ENCODE peak calls at places on chromosomes 13 and 19, in four cellular contexts. S, I, J and F are unnamed samples.

GRCh38 chr13:29428310-29428991 is 167.0 kb downstream of the SLC7A1 start:
- DNase-seq in S (peak; percentile 65), I (peak; percentile 26), J (no peak), F (no peak)

GRCh38 chr19:19537321-19538048 is 580 bp upstream of the CILP2 start:
- DNase-seq in S (peak; percentile 11), I (no peak), J (no peak), F (no peak)

GRCh38 chr19:33781996-33782395 is 14.7 kb upstream of the KCTD15 start:
- DNase-seq in S (no peak), I (peak; percentile 53), J (no peak), F (no peak)

GRCh38 chr19:4597975-4598671 is 38.6 kb upstream of the SEMA6B start:
- DNase-seq in S (peak; percentile 88), I (peak; percentile 55), J (no peak), F (no peak)

GRCh38 chr13:37685206-37685605 is 86.6 kb upstream of the POSTN start:
- DNase-seq in S (no peak), I (no peak), J (no peak), F (no peak)

GRCh38 chr19:40716031-40716654 is 543 bp downstream of the COQ8B start:
- DNase-seq in S (no peak), I (no peak), J (peak; percentile 61), F (no peak)

GRCh38 chr13:96781141-96781540 is 213.1 kb downstream of the OXGR1 start:
- DNase-seq in S (no peak), I (no peak), J (no peak), F (no peak)

GRCh38 chr13:99935772-99936171 is 35.8 kb downstream of the ZIC5 start:
- DNase-seq in S (peak; percentile 56), I (peak; percentile 36), J (no peak), F (no peak)

GRCh38 chr13:33509642-33510229 is 224.2 kb upstream of the STARD13 start:
- DNase-seq in S (no peak), I (no peak), J (no peak), F (no peak)

GRCh38 chr13:36712785-36713184 is 39.0 kb downstream of the SERTM1 start:
- DNase-seq in S (no peak), I (peak; percentile 44), J (no peak), F (no peak)

GRCh38 chr19:44608391-44608821 is 5.0 kb upstream of the IGSF23 start:
- DNase-seq in S (no peak), I (no peak), J (no peak), F (no peak)

GRCh38 chr13:100129605-100130004 is 40.7 kb downstream of the PCCA start:
- DNase-seq in S (no peak), I (peak; percentile 78), J (no peak), F (no peak)

GRCh38 chr19:11286312-11286974 is 9.5 kb upstream of the TSPAN16 start:
- DNase-seq in S (no peak), I (peak; percentile 32), J (no peak), F (no peak)

GRCh38 chr13:110616103-110617101 is 1.1 kb downstream of the NAXD start:
- DNase-seq in S (peak; percentile 31), I (peak; percentile 62), J (peak; percentile 78), F (no peak)

GRCh38 chr13:108463365-108463764 is 166.0 kb upstream of the MYO16 start:
- DNase-seq in S (no peak), I (no peak), J (no peak), F (no peak)

GRCh38 chr13:113582841-113583631 is 1.5 kb upstream of the TFDP1 start:
- DNase-seq in S (no peak), I (no peak), J (peak; percentile 24), F (peak; percentile 77)

GRCh38 chr19:13974073-13974472 is 21.8 kb downstream of the DCAF15 start:
- DNase-seq in S (peak; percentile 84), I (no peak), J (no peak), F (no peak)

GRCh38 chr19:33674575-33675367 is 53.0 kb downstream of the CHST8 start:
- DNase-seq in S (no peak), I (no peak), J (no peak), F (peak; percentile 78)

GRCh38 chr19:511101-511841 is 4.0 kb downstream of the TPGS1 start:
- DNase-seq in S (peak; percentile 38), I (peak; percentile 74), J (no peak), F (no peak)

GRCh38 chr13:40777166-40777956 is 6.4 kb upstream of the MRPS31 start:
- DNase-seq in S (peak; percentile 28), I (peak; percentile 74), J (no peak), F (peak; percentile 46)

GRCh38 chr19:6268382-6268771 is 11.4 kb downstream of the MLLT1 start:
- DNase-seq in S (no peak), I (no peak), J (no peak), F (no peak)

DNA sequence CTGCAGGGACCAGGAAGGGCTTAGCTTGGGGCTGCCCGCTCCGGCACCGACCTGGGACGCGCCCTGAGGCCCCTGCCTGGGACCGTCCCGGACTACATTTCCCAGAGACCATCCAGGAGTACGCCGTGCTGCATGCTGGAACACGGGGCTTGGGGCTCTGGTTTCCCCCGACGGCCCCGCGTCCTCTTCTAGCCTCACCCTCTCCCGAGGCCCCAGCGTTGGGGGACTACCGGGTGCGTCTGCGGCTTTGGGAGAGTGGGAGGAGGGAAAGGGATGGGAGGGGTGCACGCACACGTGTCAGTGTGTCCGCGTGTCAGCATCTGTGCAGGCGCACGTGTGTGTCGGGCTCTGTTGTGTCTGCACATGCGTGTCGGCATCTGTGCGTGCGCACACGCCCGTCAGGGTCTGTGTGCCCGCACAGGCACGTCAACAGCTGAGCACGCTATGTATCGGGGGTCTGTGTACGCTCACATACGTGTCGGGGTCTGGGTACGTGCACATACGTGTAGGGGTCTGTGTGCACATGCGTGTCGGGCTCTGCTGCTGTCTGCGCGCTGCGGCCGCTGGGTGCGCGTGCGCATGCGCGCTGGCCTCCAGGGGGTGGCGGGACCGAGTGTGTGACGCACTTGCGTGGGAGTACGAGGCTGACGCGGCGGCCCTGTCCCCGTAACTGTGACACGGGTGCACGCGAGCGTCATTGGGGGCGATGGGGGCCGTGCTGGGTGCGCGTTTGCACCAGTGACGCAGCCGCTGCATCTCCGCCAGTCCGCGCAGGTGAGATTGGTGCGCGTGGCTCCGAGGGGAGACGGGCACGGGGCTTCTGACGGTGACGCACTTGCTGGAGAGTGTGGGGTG is at the start of gene ZNF331:
- DNase-seq in S (peak; percentile 77), I (peak; percentile 81), J (peak; percentile 71), F (peak; percentile 92)
- TF ChIP-seq CTCF in S (no peak), I (no peak), J (peak; percentile 56), F (peak; percentile 35)

GRCh38 chr13:104204177-104204576 is 1138.0 kb upstream of the SLC10A2 start:
- DNase-seq in S (no peak), I (peak; percentile 24), J (no peak), F (no peak)
- TF ChIP-seq CTCF in S (no peak), I (peak; percentile 60), J (no peak), F (no peak)

DNA sequence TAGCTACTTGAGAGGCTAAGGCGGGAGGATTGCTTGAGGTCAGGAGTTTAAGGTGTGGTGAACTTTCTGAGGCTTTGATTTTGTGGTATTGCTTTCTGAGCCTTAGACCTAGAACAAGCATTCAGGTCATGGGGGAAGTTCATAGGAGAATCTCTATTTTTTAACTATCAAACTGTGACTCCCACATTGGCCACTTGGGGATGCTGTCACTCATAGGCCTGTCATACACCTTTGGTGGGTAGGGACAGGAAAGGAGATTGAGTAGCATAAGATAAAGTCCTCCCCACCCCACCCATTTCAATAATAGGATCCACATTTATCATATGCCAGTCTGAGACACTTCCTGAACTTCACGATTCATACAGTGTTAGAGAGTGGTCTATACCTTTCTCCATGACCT is 41.9 kb upstream of the PSG2 start:
- DNase-seq in S (no peak), I (no peak), J (no peak), F (no peak)
- TF ChIP-seq CTCF in S (no peak), I (no peak), J (no peak), F (no peak)

GRCh38 chr19:2363419-2363818 is 3.4 kb downstream of the TMPRSS9 start:
- DNase-seq in S (no peak), I (no peak), J (no peak), F (no peak)

GRCh38 chr19:2362039-2362969 is 2.2 kb downstream of the TMPRSS9 start:
- DNase-seq in S (no peak), I (no peak), J (no peak), F (no peak)

GRCh38 chr19:2361259-2362038 is 1.4 kb downstream of the TMPRSS9 start:
- DNase-seq in S (no peak), I (no peak), J (no peak), F (no peak)

GRCh38 chr19:2362970-2363300 is 2.9 kb downstream of the TMPRSS9 start:
- DNase-seq in S (no peak), I (no peak), J (no peak), F (no peak)

GRCh38 chr19:2365201-2365970 is 5.3 kb downstream of the TMPRSS9 start:
- DNase-seq in S (no peak), I (no peak), J (no peak), F (no peak)
- TF ChIP-seq CTCF in S (no peak), I (no peak), J (no peak), F (no peak)

GRCh38 chr13:24626449-24626848 is 53.8 kb upstream of the ATP12A start:
- DNase-seq in S (no peak), I (no peak), J (no peak), F (no peak)

GRCh38 chr13:24625870-24626419 is 54.3 kb upstream of the ATP12A start:
- DNase-seq in S (no peak), I (peak; percentile 68), J (no peak), F (peak; percentile 15)

GRCh38 chr13:24627090-24627714 is 53.0 kb upstream of the ATP12A start:
- DNase-seq in S (peak; percentile 88), I (no peak), J (no peak), F (no peak)

GRCh38 chr13:24629320-24629719 is 50.9 kb upstream of the ATP12A start:
- DNase-seq in S (no peak), I (no peak), J (no peak), F (no peak)

GRCh38 chr13:24627864-24628418 is 52.3 kb upstream of the ATP12A start:
- DNase-seq in S (no peak), I (peak; percentile 69), J (no peak), F (no peak)
- TF ChIP-seq CTCF in S (no peak), I (peak; percentile 16), J (no peak), F (no peak)

GRCh38 chr19:34838248-34838647 is 65.2 kb upstream of the ZNF599 start:
- DNase-seq in S (no peak), I (peak; percentile 14), J (no peak), F (peak; percentile 56)

GRCh38 chr19:34841780-34842179 is 68.8 kb upstream of the ZNF599 start:
- DNase-seq in S (peak; percentile 71), I (no peak), J (no peak), F (peak; percentile 68)

GRCh38 chr19:34835952-34836351 is 62.9 kb upstream of the ZNF599 start:
- DNase-seq in S (no peak), I (no peak), J (no peak), F (no peak)

GRCh38 chr19:34837262-34837661 is 64.2 kb upstream of the ZNF599 start:
- DNase-seq in S (no peak), I (no peak), J (no peak), F (peak; percentile 64)

GRCh38 chr19:34838753-34839431 is 65.9 kb upstream of the ZNF599 start:
- DNase-seq in S (peak; percentile 89), I (peak; percentile 9), J (no peak), F (peak; percentile 80)
- TF ChIP-seq CTCF in S (peak; percentile 67), I (no peak), J (no peak), F (no peak)

GRCh38 chr13:53198017-53198416 is 169.4 kb downstream of the OLFM4 start:
- DNase-seq in S (no peak), I (no peak), J (no peak), F (no peak)
- TF ChIP-seq CTCF in S (no peak), I (no peak), J (no peak), F (no peak)